ENCODE peak calls at places on chromosomes 3 and 15, in four cellular contexts. One of them, this sample, is unnamed.
A peak's percentile ranks its signal among the peaks of the same experiment; 100 is the strongest.

GRCh38 chr15:99434506-99435137 is 131.2 kb upstream of the MEF2A start:
- DNase-seq in PC-9: no peak
- DNase-seq in endothelial cell of umbilical vein: no peak
- DNase-seq in SK-N-SH: no peak
- DNase-seq in this sample: no peak

GRCh38 chr3:189160519-189161309 is 11.1 kb upstream of the TPRG1 start:
- DNase-seq in PC-9: peak; percentile 48
- DNase-seq in endothelial cell of umbilical vein: no peak
- DNase-seq in SK-N-SH: no peak
- DNase-seq in this sample: no peak

GRCh38 chr3:106792716-106793115 is 584.5 kb upstream of the CCDC54 start:
- DNase-seq in PC-9: no peak
- DNase-seq in endothelial cell of umbilical vein: no peak
- DNase-seq in SK-N-SH: no peak
- DNase-seq in this sample: no peak

GRCh38 chr15:62895905-62896316 is 146.6 kb upstream of the TPM1 start:
- DNase-seq in PC-9: peak; percentile 85
- DNase-seq in endothelial cell of umbilical vein: peak; percentile 82
- DNase-seq in SK-N-SH: no peak
- DNase-seq in this sample: no peak

GRCh38 chr3:128922804-128923459 is 43.5 kb downstream of the ACAD9 start:
- DNase-seq in PC-9: no peak
- DNase-seq in endothelial cell of umbilical vein: no peak
- DNase-seq in SK-N-SH: no peak
- DNase-seq in this sample: no peak

GRCh38 chr3:27673701-27674100 is 48.4 kb downstream of the EOMES start:
- DNase-seq in PC-9: no peak
- DNase-seq in endothelial cell of umbilical vein: no peak
- DNase-seq in SK-N-SH: no peak
- DNase-seq in this sample: no peak

GRCh38 chr3:37492977-37493471 is 318.6 kb upstream of the LRRFIP2 start:
- DNase-seq in PC-9: no peak
- DNase-seq in endothelial cell of umbilical vein: peak; percentile 4
- DNase-seq in SK-N-SH: peak; percentile 77
- DNase-seq in this sample: no peak

GRCh38 chr3:187954486-187955075 is 199.4 kb upstream of the LPP start:
- DNase-seq in PC-9: peak; percentile 93
- DNase-seq in endothelial cell of umbilical vein: no peak
- DNase-seq in SK-N-SH: no peak
- DNase-seq in this sample: no peak

GRCh38 chr3:194124221-194124620 is 11.7 kb upstream of the HES1 start:
- DNase-seq in PC-9: no peak
- DNase-seq in endothelial cell of umbilical vein: no peak
- DNase-seq in SK-N-SH: no peak
- DNase-seq in this sample: peak; percentile 59

GRCh38 chr15:92924216-92924615 is 24.1 kb downstream of the CHD2 start:
- DNase-seq in PC-9: no peak
- DNase-seq in endothelial cell of umbilical vein: no peak
- DNase-seq in SK-N-SH: no peak
- DNase-seq in this sample: no peak

GRCh38 chr15:98067339-98067738 is 106.8 kb downstream of the ARRDC4 start:
- DNase-seq in PC-9: no peak
- DNase-seq in endothelial cell of umbilical vein: peak; percentile 7
- DNase-seq in SK-N-SH: no peak
- DNase-seq in this sample: no peak

GRCh38 chr3:78804251-78805037 is 963.4 kb downstream of the ROBO1 start:
- DNase-seq in PC-9: no peak
- DNase-seq in endothelial cell of umbilical vein: no peak
- DNase-seq in SK-N-SH: no peak
- DNase-seq in this sample: peak; percentile 28

GRCh38 chr3:129518581-129518980 is 9.9 kb upstream of the RHO start:
- DNase-seq in PC-9: no peak
- DNase-seq in endothelial cell of umbilical vein: no peak
- DNase-seq in SK-N-SH: no peak
- DNase-seq in this sample: no peak

GRCh38 chr15:73904026-73904815 is 22.0 kb upstream of the LOXL1 start:
- DNase-seq in PC-9: no peak
- DNase-seq in endothelial cell of umbilical vein: no peak
- DNase-seq in SK-N-SH: no peak
- DNase-seq in this sample: no peak

GRCh38 chr3:11508346-11509174 is 135.2 kb downstream of the VGLL4 start:
- DNase-seq in PC-9: no peak
- DNase-seq in endothelial cell of umbilical vein: no peak
- DNase-seq in SK-N-SH: no peak
- DNase-seq in this sample: no peak

GRCh38 chr3:9951962-9952805 is at the start of gene PRRT3:
- DNase-seq in PC-9: no peak
- DNase-seq in endothelial cell of umbilical vein: no peak
- DNase-seq in SK-N-SH: peak; percentile 86
- DNase-seq in this sample: peak; percentile 55

GRCh38 chr3:113242091-113242581 is 30.8 kb downstream of the BOC start:
- DNase-seq in PC-9: no peak
- DNase-seq in endothelial cell of umbilical vein: no peak
- DNase-seq in SK-N-SH: no peak
- DNase-seq in this sample: no peak

GRCh38 chr3:99118381-99118780 is 216.9 kb upstream of the DCBLD2 start:
- DNase-seq in PC-9: no peak
- DNase-seq in endothelial cell of umbilical vein: no peak
- DNase-seq in SK-N-SH: no peak
- DNase-seq in this sample: no peak

GRCh38 chr15:51561271-51561670 is 61.3 kb downstream of the DMXL2 start:
- DNase-seq in PC-9: no peak
- DNase-seq in endothelial cell of umbilical vein: no peak
- DNase-seq in SK-N-SH: no peak
- DNase-seq in this sample: no peak

GRCh38 chr3:194265505-194265892 is 85.6 kb downstream of the CPN2 start:
- DNase-seq in PC-9: no peak
- DNase-seq in endothelial cell of umbilical vein: peak; percentile 99
- DNase-seq in SK-N-SH: peak; percentile 83
- DNase-seq in this sample: no peak

GRCh38 chr3:8768364-8769087 is 887 bp downstream of the OXTR start:
- DNase-seq in PC-9: no peak
- DNase-seq in endothelial cell of umbilical vein: peak; percentile 9
- DNase-seq in SK-N-SH: peak; percentile 30
- DNase-seq in this sample: no peak

GRCh38 chr3:177725165-177725564 is 527.9 kb upstream of the TBL1XR1 start:
- DNase-seq in PC-9: no peak
- DNase-seq in endothelial cell of umbilical vein: no peak
- DNase-seq in SK-N-SH: no peak
- DNase-seq in this sample: no peak

GRCh38 chr3:151265866-151266265 is 12.5 kb downstream of the P2RY14 start:
- DNase-seq in PC-9: no peak
- DNase-seq in endothelial cell of umbilical vein: no peak
- DNase-seq in SK-N-SH: no peak
- DNase-seq in this sample: no peak

GRCh38 chr15:91853968-91854943 is 748 bp downstream of the SLCO3A1 start:
- DNase-seq in PC-9: peak; percentile 40
- DNase-seq in endothelial cell of umbilical vein: no peak
- DNase-seq in SK-N-SH: peak; percentile 88
- DNase-seq in this sample: peak; percentile 49

GRCh38 chr3:14346191-14346590 is 56.2 kb upstream of the SLC6A6 start:
- DNase-seq in PC-9: no peak
- DNase-seq in endothelial cell of umbilical vein: no peak
- DNase-seq in SK-N-SH: no peak
- DNase-seq in this sample: peak; percentile 54
- H2AFZ ChIP-seq in PC-9: no peak overlapping the region
- H2AFZ ChIP-seq in endothelial cell of umbilical vein: no peak overlapping the region
- H2AFZ ChIP-seq in SK-N-SH: no peak overlapping the region
- H2AFZ ChIP-seq in this sample: no peak overlapping the region

GRCh38 chr3:155316450-155316849 is 23.0 kb upstream of the STRIT1 start:
- DNase-seq in PC-9: no peak
- DNase-seq in endothelial cell of umbilical vein: no peak
- DNase-seq in SK-N-SH: no peak
- DNase-seq in this sample: no peak
- H2AFZ ChIP-seq in PC-9: no peak overlapping the region
- H2AFZ ChIP-seq in endothelial cell of umbilical vein: no peak overlapping the region
- H2AFZ ChIP-seq in SK-N-SH: no peak overlapping the region
- H2AFZ ChIP-seq in this sample: no peak overlapping the region

DNA sequence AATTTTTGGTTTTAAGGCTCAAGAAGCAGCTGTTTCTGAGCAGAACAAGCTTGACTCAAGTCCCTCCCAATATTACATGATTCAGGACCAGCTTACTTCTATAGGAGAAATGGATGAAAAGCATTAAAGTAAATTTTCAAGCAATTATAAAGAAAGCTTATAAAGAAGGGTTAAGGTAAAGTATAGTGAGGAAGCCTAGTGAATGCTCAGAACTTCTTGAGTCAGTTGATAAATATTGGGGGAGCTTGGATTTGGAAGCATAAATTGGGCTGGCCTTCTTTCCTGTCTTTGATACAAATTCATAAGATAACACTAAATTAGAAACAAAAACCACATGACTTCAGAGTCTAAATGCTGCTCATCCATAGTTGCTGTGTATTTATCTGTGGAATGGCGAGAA is 156.0 kb downstream of the CHL1 start:
- DNase-seq in PC-9: no peak
- DNase-seq in endothelial cell of umbilical vein: no peak
- DNase-seq in SK-N-SH: no peak
- DNase-seq in this sample: no peak
- H2AFZ ChIP-seq in PC-9: no peak overlapping the region
- H2AFZ ChIP-seq in endothelial cell of umbilical vein: no peak overlapping the region
- H2AFZ ChIP-seq in SK-N-SH: no peak overlapping the region
- H2AFZ ChIP-seq in this sample: no peak overlapping the region

GRCh38 chr15:40063563-40064011 is 24.6 kb upstream of the SRP14 start:
- DNase-seq in PC-9: peak; percentile 74
- DNase-seq in endothelial cell of umbilical vein: no peak
- DNase-seq in SK-N-SH: no peak
- DNase-seq in this sample: no peak
- H2AFZ ChIP-seq in PC-9: no peak overlapping the region
- H2AFZ ChIP-seq in endothelial cell of umbilical vein: no peak overlapping the region
- H2AFZ ChIP-seq in SK-N-SH: no peak overlapping the region
- H2AFZ ChIP-seq in this sample: no peak overlapping the region

This sample was measured in hepatocyte.